ENCODE peak calls at places on chromosomes 16 and 17, in ten cellular contexts. K is CD8-positive, alpha-beta memory T cell; A is right cardiac atrium; B is HFF-Myc; L is GM12865; P is fibroblast of mammary gland; O is choroid plexus epithelial cell; M is GM23248; T is heart right ventricle; Z is gastrocnemius medialis. H is an unnamed sample.

GRCh38 chr16:12992066-12992465 is 90.7 kb downstream of the SHISA9 start:
- DNase-seq in L (no peak), B (no peak), P (no peak), Z (no peak), M (no peak), T (no peak), A (no peak), O (no peak), K (no peak), H (no peak)

GRCh38 chr16:27464663-27465482 is 62.9 kb downstream of the IL21R start:
- DNase-seq in L (no peak), B (no peak), P (no peak), Z (no peak), A (no peak), K (peak; percentile 53), O (no peak), M (no peak), T (no peak), H (no peak)

GRCh38 chr17:41563607-41564006 is 8.3 kb downstream of the KRT9 start:
- DNase-seq in K (no peak), A (no peak), O (no peak), T (no peak), P (no peak), Z (no peak), B (no peak), M (no peak), L (no peak), H (no peak)

GRCh38 chr16:69150146-69150865 is 17.9 kb downstream of the UTP4 start:
- DNase-seq in Z (peak; percentile 25), A (no peak), M (peak; percentile 79), P (peak; percentile 86), K (peak; percentile 29), B (peak; percentile 71), L (peak; percentile 73), T (peak; percentile 75), O (peak; percentile 92), H (no peak)

GRCh38 chr17:62653831-62654829 is 26.7 kb downstream of the MRC2 start:
- DNase-seq in L (no peak), Z (no peak), K (no peak), T (peak; percentile 76), O (peak; percentile 61), A (peak; percentile 96), B (no peak), M (peak; percentile 85), P (peak; percentile 89), H (peak; percentile 48)

GRCh38 chr16:46885960-46886763 is 2.0 kb downstream of the GPT2 start:
- DNase-seq in Z (peak; percentile 70), B (no peak), P (peak; percentile 70), K (no peak), L (no peak), M (peak; percentile 7), T (no peak), A (no peak), O (peak; percentile 65), H (peak; percentile 52)

GRCh38 chr17:50198026-50198669 is 3.3 kb downstream of the COL1A1 start:
- DNase-seq in O (peak; percentile 90), T (peak; percentile 61), P (peak; percentile 73), K (no peak), L (peak; percentile 69), Z (no peak), A (peak; percentile 80), B (no peak), M (peak; percentile 84), H (no peak)

GRCh38 chr17:3222505-3222904 is 15.0 kb downstream of the OR1A1 start:
- DNase-seq in B (no peak), L (no peak), P (no peak), A (no peak), M (no peak), O (no peak), Z (no peak), T (no peak), K (no peak), H (no peak)

GRCh38 chr17:34581446-34582184 is 2.2 kb downstream of the TMEM132E start:
- DNase-seq in B (no peak), A (peak; percentile 60), O (no peak), K (no peak), M (peak; percentile 34), T (no peak), Z (no peak), L (no peak), P (no peak), H (no peak)

GRCh38 chr17:57442914-57443571 is 186.7 kb downstream of the MSI2 start:
- DNase-seq in K (no peak), L (peak; percentile 38), Z (peak; percentile 83), A (no peak), T (no peak), B (no peak), O (no peak), M (peak; percentile 62), P (no peak), H (no peak)

GRCh38 chr16:83743720-83744119 is 64.1 kb upstream of the HSBP1 start:
- DNase-seq in M (no peak), B (no peak), A (no peak), L (no peak), P (no peak), O (no peak), Z (no peak), K (no peak), T (no peak), H (no peak)

GRCh38 chr17:49021095-49021767 is 24.0 kb downstream of the IGF2BP1 start:
- DNase-seq in B (no peak), L (no peak), P (no peak), A (no peak), M (peak; percentile 52), K (no peak), O (peak; percentile 67), T (no peak), Z (no peak), H (peak; percentile 41)

DNA sequence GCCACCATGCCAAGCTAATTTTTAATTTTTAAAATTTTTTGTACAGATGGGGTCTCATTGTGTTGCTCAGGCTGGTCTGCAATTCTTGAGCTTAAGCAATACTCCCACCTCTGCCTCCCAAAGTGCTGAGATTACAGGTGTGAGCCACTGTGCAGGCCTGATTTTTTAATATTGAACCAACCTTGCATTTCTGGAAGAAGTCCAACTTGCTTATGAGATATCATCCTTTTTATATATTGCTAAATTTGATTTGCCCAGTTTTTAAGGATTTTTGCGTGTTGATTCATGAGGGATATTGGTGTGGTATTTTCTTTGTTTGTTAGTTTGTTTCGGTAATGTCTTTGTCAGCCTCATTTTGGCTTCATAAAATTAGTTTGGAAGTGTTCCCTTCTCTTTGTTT is 196.4 kb downstream of the SEC14L1 start:
- DNase-seq in L (no peak), A (no peak), P (no peak), O (no peak), M (peak; percentile 35), T (no peak), Z (no peak), K (no peak), B (no peak), H (no peak)
- H3K4me3 ChIP-seq in L (no peak overlapping the region), A (no peak overlapping the region), P (no peak overlapping the region), O (no peak overlapping the region), M (no peak overlapping the region), T (no peak overlapping the region), Z (no peak overlapping the region), K (no peak overlapping the region), B (no peak overlapping the region), H (no peak overlapping the region)

DNA sequence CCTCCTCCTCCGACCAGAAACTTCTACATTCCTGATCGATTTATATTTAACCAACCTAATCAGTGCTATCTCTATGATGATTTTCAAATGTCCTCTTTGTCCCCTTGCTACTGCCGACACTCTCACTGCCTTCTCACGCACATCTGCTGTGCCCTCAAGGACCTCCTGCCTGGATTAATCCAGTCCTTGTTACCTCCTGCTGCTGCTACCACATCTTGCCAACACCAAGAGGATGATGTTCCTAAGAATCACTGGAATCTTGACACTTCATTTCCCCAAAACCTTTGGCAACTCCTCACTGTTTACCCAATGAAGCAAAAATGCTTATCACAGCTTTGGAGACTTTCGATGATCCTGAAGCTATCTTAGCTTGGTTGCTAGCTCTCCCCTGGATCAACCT is 287.3 kb upstream of the AXIN2 start:
- DNase-seq in P (no peak), L (no peak), K (no peak), T (no peak), M (peak; percentile 29), Z (no peak), B (no peak), A (no peak), O (no peak), H (no peak)
- H3K4me3 ChIP-seq in P (no peak overlapping the region), L (no peak overlapping the region), K (no peak overlapping the region), T (no peak overlapping the region), M (no peak overlapping the region), Z (no peak overlapping the region), B (no peak overlapping the region), A (no peak overlapping the region), O (no peak overlapping the region), H (no peak overlapping the region)

DNA sequence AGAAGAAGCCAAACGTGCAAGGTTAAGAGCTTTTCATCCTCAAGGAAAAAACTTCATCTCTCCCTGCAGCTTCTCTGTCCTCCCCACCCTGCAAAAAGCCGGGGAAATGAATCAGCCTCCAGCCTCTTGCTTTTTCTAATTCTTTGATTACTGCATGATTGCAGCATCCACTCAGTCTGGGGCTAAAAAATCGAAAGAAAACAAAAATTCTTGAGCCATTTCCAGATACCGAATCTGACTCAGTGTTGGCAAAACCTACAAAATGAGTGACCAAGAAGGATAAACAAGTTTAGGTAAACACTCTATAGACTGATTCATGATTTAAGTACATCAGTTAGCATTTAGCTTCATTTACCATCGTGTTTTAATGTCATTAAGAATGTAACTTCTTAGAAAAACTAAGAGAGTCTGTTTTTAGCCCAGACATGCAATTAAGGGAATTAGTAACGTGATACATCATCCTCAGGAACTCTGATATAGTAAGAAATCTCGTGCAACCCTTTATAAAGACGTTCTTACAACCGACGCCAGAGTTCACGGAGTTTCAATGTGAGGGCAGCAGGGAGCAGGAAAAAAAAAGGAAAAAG is 287.3 kb upstream of the FOXF1 start:
- DNase-seq in K (no peak), M (peak; percentile 92), Z (no peak), O (peak; percentile 83), B (peak; percentile 55), A (no peak), P (peak; percentile 93), L (no peak), T (no peak), H (peak; percentile 68)
- H3K4me3 ChIP-seq in K (no peak overlapping the region), M (peak overlapping the region; percentile 62), Z (no peak overlapping the region), O (no peak overlapping the region), B (peak overlapping the region; percentile 19), A (no peak overlapping the region), P (peak overlapping the region; percentile 16), L (no peak overlapping the region), T (no peak overlapping the region), H (peak overlapping the region; percentile 26)

GRCh38 chr17:47427985-47428384 is 102.9 kb upstream of the NPEPPS start:
- DNase-seq in L (no peak), K (no peak), A (no peak), Z (no peak), P (no peak), M (no peak), T (no peak), B (no peak), O (no peak), H (no peak)

GRCh38 chr17:47423406-47424295 is 99.9 kb downstream of the EFCAB13 start:
- DNase-seq in O (peak; percentile 5), P (no peak), Z (no peak), A (peak; percentile 56), K (no peak), T (peak; percentile 3), M (no peak), L (peak; percentile 7), B (no peak), H (no peak)
- H3K4me3 ChIP-seq in O (peak overlapping the region; percentile 63), P (peak overlapping the region; percentile 37), Z (peak overlapping the region; percentile 46), A (peak overlapping the region; percentile 64), K (no peak overlapping the region), T (peak overlapping the region; percentile 44), M (no peak overlapping the region), L (peak overlapping the region; percentile 44), B (peak overlapping the region; percentile 31), H (peak overlapping the region; percentile 43)